ENCODE peak calls at places on chromosomes 6 and 20, in five cellular contexts. J, B, S, X and A are unnamed samples.

GRCh38 chr20:46123482-46124245 is 5.5 kb downstream of the CD40 start:
- DNase-seq in J (no peak), B (no peak), S (no peak), X (no peak), A (no peak)

GRCh38 chr6:3176562-3177355 is 19.4 kb upstream of the TUBB2A start:
- DNase-seq in J (no peak), B (peak; percentile 85), S (peak; percentile 86), X (no peak), A (no peak)

GRCh38 chr20:32281711-32282110 is 4.3 kb downstream of the KIF3B start:
- DNase-seq in J (no peak), B (no peak), S (no peak), X (no peak), A (no peak)

GRCh38 chr20:39195495-39196129 is 233.5 kb downstream of the DHX35 start:
- DNase-seq in J (no peak), B (peak; percentile 12), S (peak; percentile 25), X (peak; percentile 5), A (no peak)

GRCh38 chr6:27753668-27754407 is 158.4 kb downstream of the OR2B2 start:
- DNase-seq in J (peak; percentile 20), B (peak; percentile 91), S (peak; percentile 97), X (peak; percentile 50), A (peak; percentile 38)

GRCh38 chr6:12598919-12599318 is 117.6 kb upstream of the PHACTR1 start:
- DNase-seq in J (no peak), B (no peak), S (no peak), X (no peak), A (no peak)

GRCh38 chr6:35562060-35562459 is 49.4 kb upstream of the TULP1 start:
- DNase-seq in J (no peak), B (no peak), S (peak; percentile 33), X (peak; percentile 32), A (no peak)

GRCh38 chr6:4466260-4466659 is 309.9 kb upstream of the CDYL start:
- DNase-seq in J (no peak), B (no peak), S (no peak), X (peak; percentile 28), A (no peak)

GRCh38 chr20:50369225-50370035 is 140.8 kb upstream of the PTPN1 start:
- DNase-seq in J (no peak), B (no peak), S (no peak), X (peak; percentile 98), A (no peak)

GRCh38 chr6:156912431-156912830 is 135.3 kb downstream of the ARID1B start:
- DNase-seq in J (no peak), B (peak; percentile 28), S (no peak), X (no peak), A (no peak)

GRCh38 chr6:48085131-48085741 is 25.8 kb downstream of the PTCHD4 start:
- DNase-seq in J (no peak), B (no peak), S (no peak), X (no peak), A (no peak)

GRCh38 chr6:75932067-75932466 is 140.4 kb downstream of the IMPG1 start:
- DNase-seq in J (no peak), B (peak; percentile 36), S (peak; percentile 37), X (peak; percentile 82), A (no peak)

GRCh38 chr6:132072831-132073230 is 121.7 kb upstream of the CCN2 start:
- DNase-seq in J (no peak), B (no peak), S (no peak), X (no peak), A (no peak)

GRCh38 chr6:36807750-36808149 is 31.5 kb downstream of the CPNE5 start:
- DNase-seq in J (no peak), B (no peak), S (no peak), X (no peak), A (no peak)

GRCh38 chr6:14425805-14426204 is 308.2 kb downstream of the CD83 start:
- DNase-seq in J (no peak), B (no peak), S (no peak), X (no peak), A (no peak)

GRCh38 chr6:55490871-55491270 is 88.1 kb downstream of the HMGCLL1 start:
- DNase-seq in J (no peak), B (no peak), S (no peak), X (no peak), A (no peak)

GRCh38 chr20:21702553-21703467 is 2.7 kb upstream of the PAX1 start:
- DNase-seq in J (no peak), B (peak; percentile 54), S (peak; percentile 88), X (peak; percentile 76), A (no peak)

GRCh38 chr6:168007592-168008338 is 10.3 kb downstream of the KIF25 start:
- DNase-seq in J (no peak), B (no peak), S (peak; percentile 62), X (peak; percentile 36), A (no peak)

GRCh38 chr6:105514306-105514705 is 111.4 kb upstream of the PREP start:
- DNase-seq in J (no peak), B (no peak), S (no peak), X (no peak), A (no peak)

GRCh38 chr6:149834513-149835481 is 29.4 kb downstream of the LRP11 start:
- DNase-seq in J (peak; percentile 34), B (peak; percentile 65), S (peak; percentile 75), X (peak; percentile 73), A (peak; percentile 42)

GRCh38 chr20:58407966-58408557 is 19.0 kb downstream of the VAPB start:
- DNase-seq in J (no peak), B (no peak), S (no peak), X (peak; percentile 66), A (no peak)

GRCh38 chr6:158780963-158781691 is 38.0 kb downstream of the EZR start:
- DNase-seq in J (no peak), B (no peak), S (no peak), X (peak; percentile 93), A (no peak)
- H3K9me3 ChIP-seq in J (no peaks in the 10 kb centered on the region), B (no peaks in the 10 kb centered on the region), S (no peaks in the 10 kb centered on the region), X (no peaks in the 10 kb centered on the region), A (no peaks in the 10 kb centered on the region)

GRCh38 chr6:356828-357251 is 34.7 kb upstream of the IRF4 start:
- DNase-seq in J (no peak), B (no peak), S (no peak), X (no peak), A (no peak)

GRCh38 chr6:355809-356208 is 35.7 kb upstream of the IRF4 start:
- DNase-seq in J (no peak), B (no peak), S (no peak), X (no peak), A (no peak)

GRCh38 chr6:357791-358341 is 33.7 kb upstream of the IRF4 start:
- DNase-seq in J (no peak), B (no peak), S (no peak), X (no peak), A (no peak)

GRCh38 chr6:358432-358831 is 33.1 kb upstream of the IRF4 start:
- DNase-seq in J (no peak), B (no peak), S (no peak), X (no peak), A (no peak)

GRCh38 chr6:357261-357790 is 34.2 kb upstream of the IRF4 start:
- DNase-seq in J (no peak), B (no peak), S (no peak), X (no peak), A (no peak)
- H3K9me3 ChIP-seq in J (no peaks in the 10 kb centered on the region), B (no peaks in the 10 kb centered on the region), S (peaks cover 9% of the 10 kb centered on the region), X (no peaks in the 10 kb centered on the region), A (no peaks in the 10 kb centered on the region)

GRCh38 chr6:30287139-30287538 is 39.6 kb upstream of the TRIM39 start:
- DNase-seq in J (no peak), B (no peak), S (no peak), X (no peak), A (no peak)
- H3K9me3 ChIP-seq in J (peaks cover 36% of the 10 kb centered on the region), B (peaks cover 37% of the 10 kb centered on the region), S (peaks cover 73% of the 10 kb centered on the region), X (no peaks in the 10 kb centered on the region), A (peaks cover 30% of the 10 kb centered on the region)

DNA sequence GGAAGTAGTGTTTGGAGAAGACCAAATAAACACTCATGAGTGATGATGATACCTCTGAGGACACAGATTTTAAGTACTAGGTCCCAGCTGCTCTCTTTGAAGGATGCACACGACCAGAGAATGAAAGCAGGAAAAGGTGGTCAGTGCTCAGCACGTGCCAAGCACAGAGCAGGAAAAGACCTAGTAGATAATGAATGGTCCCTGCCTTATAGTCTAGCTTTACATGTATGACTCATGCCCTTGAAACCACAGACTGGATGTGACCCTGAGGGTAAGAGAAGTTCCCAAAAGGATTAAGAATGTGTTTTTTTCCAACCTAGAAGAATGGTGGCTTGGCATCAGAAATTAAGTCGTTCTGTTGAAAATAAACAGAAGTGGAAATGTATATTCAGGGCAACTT is 2.8 kb upstream of the MC3R start:
- DNase-seq in J (no peak), B (no peak), S (no peak), X (no peak), A (no peak)
- H3K9me3 ChIP-seq in J (no peaks in the 10 kb centered on the region), B (no peaks in the 10 kb centered on the region), S (no peaks in the 10 kb centered on the region), X (no peaks in the 10 kb centered on the region), A (no peaks in the 10 kb centered on the region)

DNA sequence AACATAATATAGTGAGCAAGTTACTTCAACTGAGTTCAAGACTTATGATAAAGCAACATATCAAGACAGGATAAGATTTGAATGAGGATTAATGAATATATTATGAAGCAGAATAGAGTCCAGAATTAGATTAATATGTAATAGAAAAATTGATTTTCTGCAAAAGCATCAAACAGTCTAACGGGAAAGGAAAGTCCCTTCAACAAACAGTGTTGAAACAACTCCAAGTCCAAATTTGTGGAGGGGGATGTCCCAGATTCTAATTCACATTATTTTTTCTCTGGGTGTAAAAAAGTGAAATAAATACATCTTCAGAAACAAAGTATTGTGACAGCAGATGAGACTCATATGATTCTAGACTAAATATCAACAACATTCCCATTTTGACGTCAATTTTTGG is 289.7 kb downstream of the C6orf118 start:
- DNase-seq in J (no peak), B (no peak), S (no peak), X (no peak), A (no peak)
- H3K9me3 ChIP-seq in J (no peaks in the 10 kb centered on the region), B (no peaks in the 10 kb centered on the region), S (no peaks in the 10 kb centered on the region), X (no peaks in the 10 kb centered on the region), A (no peaks in the 10 kb centered on the region)

GRCh38 chr6:61203966-61204496 is 1082.0 kb downstream of the KHDRBS2 start:
- DNase-seq in J (no peak), B (no peak), S (no peak), X (no peak), A (no peak)

DNA sequence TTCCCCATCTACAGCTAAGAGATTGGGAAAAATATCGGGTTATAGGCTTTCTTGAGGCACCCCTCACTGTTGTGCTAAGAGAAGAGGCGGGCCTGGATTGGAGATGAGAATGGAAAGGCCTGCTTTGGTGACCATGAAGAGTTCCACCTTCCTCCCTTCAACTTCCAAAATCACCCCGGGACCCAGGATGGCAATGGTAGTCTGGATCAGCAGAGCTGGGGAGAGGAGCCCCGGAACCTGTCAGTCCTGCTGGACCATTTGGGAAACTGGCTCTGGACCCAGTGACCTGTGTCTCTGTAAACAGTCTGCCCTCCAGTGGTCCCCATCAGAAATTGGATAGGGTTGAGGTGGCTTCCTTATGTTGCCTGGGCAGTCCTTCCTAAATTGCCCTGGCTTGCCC is 1085.6 kb downstream of the KHDRBS2 start:
- DNase-seq in J (no peak), B (no peak), S (no peak), X (no peak), A (no peak)
- H3K9me3 ChIP-seq in J (peaks cover 4% of the 10 kb centered on the region), B (no peaks in the 10 kb centered on the region), S (peaks cover 49% of the 10 kb centered on the region), X (no peaks in the 10 kb centered on the region), A (no peaks in the 10 kb centered on the region)

DNA sequence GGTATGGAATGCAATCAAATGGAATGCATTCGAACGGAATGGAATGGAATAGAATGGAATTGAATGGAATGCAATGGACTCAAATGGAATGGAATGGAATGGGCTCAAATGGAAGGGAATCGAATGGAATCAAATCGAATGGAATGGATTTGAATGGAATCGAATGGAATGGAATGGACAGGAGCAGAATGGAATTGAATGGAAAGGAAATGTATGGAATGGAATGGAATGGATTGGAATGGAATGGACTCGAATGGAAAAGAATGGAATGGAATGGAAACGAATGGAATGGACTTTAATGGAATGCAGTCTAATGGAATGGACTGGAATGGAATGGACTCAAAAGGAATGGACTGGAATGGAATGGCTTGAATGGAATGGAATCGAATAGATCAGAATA is 18.3 kb upstream of the DEFB115 start:
- DNase-seq in J (no peak), B (no peak), S (no peak), X (no peak), A (no peak)
- H3K9me3 ChIP-seq in J (peaks cover 13% of the 10 kb centered on the region), B (peaks cover 2% of the 10 kb centered on the region), S (peaks cover 96% of the 10 kb centered on the region), X (peaks cover 4% of the 10 kb centered on the region), A (peaks cover 22% of the 10 kb centered on the region)